ENCODE peak calls at places on chromosomes 2 and 18, in eight cellular contexts. One of them, this sample, is unnamed.

GRCh38 chr18:76466410-76466991 is 28.5 kb downstream of the ZNF516 start:
- DNase-seq in BJ: no peak
- DNase-seq in AG10803: no peak
- DNase-seq in kidney: peak
- DNase-seq in foreskin fibroblast: no peak
- DNase-seq in fibroblast of pulmonary artery: no peak
- DNase-seq in foreskin keratinocyte: no peak
- DNase-seq in HFFc6: no peak
- DNase-seq in this sample: no peak

GRCh38 chr2:68441994-68442322 is 25.1 kb downstream of the FBXO48 start:
- DNase-seq in BJ: no peak
- DNase-seq in AG10803: no peak
- DNase-seq in kidney: no peak
- DNase-seq in foreskin fibroblast: no peak
- DNase-seq in fibroblast of pulmonary artery: no peak
- DNase-seq in foreskin keratinocyte: no peak
- DNase-seq in HFFc6: no peak
- DNase-seq in this sample: no peak

GRCh38 chr18:69495841-69496533 is 95.3 kb downstream of the DOK6 start:
- DNase-seq in BJ: no peak
- DNase-seq in AG10803: no peak
- DNase-seq in kidney: peak
- DNase-seq in foreskin fibroblast: no peak
- DNase-seq in fibroblast of pulmonary artery: no peak
- DNase-seq in foreskin keratinocyte: no peak
- DNase-seq in HFFc6: no peak
- DNase-seq in this sample: no peak

GRCh38 chr2:210818473-210818872 is 262.1 kb downstream of the CPS1 start:
- DNase-seq in BJ: no peak
- DNase-seq in AG10803: no peak
- DNase-seq in kidney: no peak
- DNase-seq in foreskin fibroblast: no peak
- DNase-seq in fibroblast of pulmonary artery: no peak
- DNase-seq in foreskin keratinocyte: peak
- DNase-seq in HFFc6: no peak
- DNase-seq in this sample: no peak

GRCh38 chr18:55406374-55407045 is 181.5 kb downstream of the TCF4 start:
- DNase-seq in BJ: no peak
- DNase-seq in AG10803: no peak
- DNase-seq in kidney: no peak
- DNase-seq in foreskin fibroblast: no peak
- DNase-seq in fibroblast of pulmonary artery: no peak
- DNase-seq in foreskin keratinocyte: no peak
- DNase-seq in HFFc6: no peak
- DNase-seq in this sample: no peak

GRCh38 chr2:47403829-47404228 is 873 bp downstream of the MSH2 start:
- DNase-seq in BJ: no peak
- DNase-seq in AG10803: no peak
- DNase-seq in kidney: no peak
- DNase-seq in foreskin fibroblast: peak
- DNase-seq in fibroblast of pulmonary artery: no peak
- DNase-seq in foreskin keratinocyte: peak
- DNase-seq in HFFc6: no peak
- DNase-seq in this sample: no peak

GRCh38 chr2:145687445-145688104 is 1167.7 kb upstream of the ZEB2 start:
- DNase-seq in BJ: no peak
- DNase-seq in AG10803: no peak
- DNase-seq in kidney: no peak
- DNase-seq in foreskin fibroblast: no peak
- DNase-seq in fibroblast of pulmonary artery: peak
- DNase-seq in foreskin keratinocyte: no peak
- DNase-seq in HFFc6: no peak
- DNase-seq in this sample: no peak

GRCh38 chr2:183284606-183285005 is 160.4 kb downstream of the NUP35 start:
- DNase-seq in BJ: peak
- DNase-seq in AG10803: peak
- DNase-seq in kidney: no peak
- DNase-seq in foreskin fibroblast: peak
- DNase-seq in fibroblast of pulmonary artery: peak
- DNase-seq in foreskin keratinocyte: peak
- DNase-seq in HFFc6: peak
- DNase-seq in this sample: no peak

GRCh38 chr2:187547353-187547979 is 6.8 kb downstream of the TFPI start:
- DNase-seq in BJ: peak
- DNase-seq in AG10803: peak
- DNase-seq in kidney: no peak
- DNase-seq in foreskin fibroblast: peak
- DNase-seq in fibroblast of pulmonary artery: peak
- DNase-seq in foreskin keratinocyte: peak
- DNase-seq in HFFc6: peak
- DNase-seq in this sample: no peak

GRCh38 chr2:199659207-199659606 is 191.8 kb downstream of the FTCDNL1 start:
- DNase-seq in BJ: no peak
- DNase-seq in AG10803: peak
- DNase-seq in kidney: peak
- DNase-seq in foreskin fibroblast: peak
- DNase-seq in fibroblast of pulmonary artery: peak
- DNase-seq in foreskin keratinocyte: no peak
- DNase-seq in HFFc6: no peak
- DNase-seq in this sample: no peak

GRCh38 chr2:224819075-224819474 is 102.9 kb upstream of the CCDC195 start:
- DNase-seq in BJ: no peak
- DNase-seq in AG10803: no peak
- DNase-seq in kidney: no peak
- DNase-seq in foreskin fibroblast: no peak
- DNase-seq in fibroblast of pulmonary artery: no peak
- DNase-seq in foreskin keratinocyte: no peak
- DNase-seq in HFFc6: no peak
- DNase-seq in this sample: no peak

GRCh38 chr2:109475531-109476210 is 138.1 kb downstream of the SEPTIN10 start:
- DNase-seq in BJ: no peak
- DNase-seq in AG10803: peak
- DNase-seq in kidney: peak
- DNase-seq in foreskin fibroblast: peak
- DNase-seq in fibroblast of pulmonary artery: peak
- DNase-seq in foreskin keratinocyte: peak
- DNase-seq in HFFc6: peak
- DNase-seq in this sample: no peak

GRCh38 chr18:2715990-2716389 is 60.5 kb downstream of the SMCHD1 start:
- DNase-seq in BJ: no peak
- DNase-seq in AG10803: peak
- DNase-seq in kidney: no peak
- DNase-seq in foreskin fibroblast: peak
- DNase-seq in fibroblast of pulmonary artery: no peak
- DNase-seq in foreskin keratinocyte: no peak
- DNase-seq in HFFc6: peak
- DNase-seq in this sample: no peak

GRCh38 chr18:39350916-39351315 is 1785.3 kb upstream of the CELF4 start:
- DNase-seq in BJ: no peak
- DNase-seq in AG10803: peak
- DNase-seq in kidney: no peak
- DNase-seq in foreskin fibroblast: no peak
- DNase-seq in fibroblast of pulmonary artery: no peak
- DNase-seq in foreskin keratinocyte: no peak
- DNase-seq in HFFc6: no peak
- DNase-seq in this sample: no peak

GRCh38 chr2:170300993-170301392 is 123.0 kb downstream of the MYO3B start:
- DNase-seq in BJ: no peak
- DNase-seq in AG10803: no peak
- DNase-seq in kidney: no peak
- DNase-seq in foreskin fibroblast: no peak
- DNase-seq in fibroblast of pulmonary artery: no peak
- DNase-seq in foreskin keratinocyte: no peak
- DNase-seq in HFFc6: no peak
- DNase-seq in this sample: no peak

GRCh38 chr2:168874368-168875005 is 15.7 kb downstream of the SPC25 start:
- DNase-seq in BJ: no peak
- DNase-seq in AG10803: no peak
- DNase-seq in kidney: no peak
- DNase-seq in foreskin fibroblast: no peak
- DNase-seq in fibroblast of pulmonary artery: no peak
- DNase-seq in foreskin keratinocyte: no peak
- DNase-seq in HFFc6: no peak
- DNase-seq in this sample: no peak

GRCh38 chr2:69843993-69844392 is 14.5 kb downstream of the GMCL1 start:
- DNase-seq in BJ: no peak
- DNase-seq in AG10803: no peak
- DNase-seq in kidney: no peak
- DNase-seq in foreskin fibroblast: no peak
- DNase-seq in fibroblast of pulmonary artery: no peak
- DNase-seq in foreskin keratinocyte: no peak
- DNase-seq in HFFc6: no peak
- DNase-seq in this sample: no peak

GRCh38 chr2:164954954-164955701 is at the start of gene SLC38A11:
- DNase-seq in BJ: no peak
- DNase-seq in AG10803: peak
- DNase-seq in kidney: peak
- DNase-seq in foreskin fibroblast: no peak
- DNase-seq in fibroblast of pulmonary artery: peak
- DNase-seq in foreskin keratinocyte: no peak
- DNase-seq in HFFc6: peak
- DNase-seq in this sample: no peak
- TF ChIP-seq CTCF in BJ: peak
- TF ChIP-seq CTCF in AG10803: peak
- TF ChIP-seq CTCF in kidney: no peak
- TF ChIP-seq CTCF in foreskin fibroblast: no peak
- TF ChIP-seq CTCF in fibroblast of pulmonary artery: no peak
- TF ChIP-seq CTCF in foreskin keratinocyte: peak
- TF ChIP-seq CTCF in HFFc6: peak
- TF ChIP-seq CTCF in this sample: no peak

GRCh38 chr2:236176417-236176816 is 8.2 kb upstream of the GBX2 start:
- DNase-seq in BJ: no peak
- DNase-seq in AG10803: no peak
- DNase-seq in kidney: no peak
- DNase-seq in foreskin fibroblast: peak
- DNase-seq in fibroblast of pulmonary artery: peak
- DNase-seq in foreskin keratinocyte: no peak
- DNase-seq in HFFc6: no peak
- DNase-seq in this sample: no peak
- TF ChIP-seq CTCF in BJ: peak
- TF ChIP-seq CTCF in AG10803: peak
- TF ChIP-seq CTCF in kidney: peak
- TF ChIP-seq CTCF in foreskin fibroblast: peak
- TF ChIP-seq CTCF in fibroblast of pulmonary artery: peak
- TF ChIP-seq CTCF in foreskin keratinocyte: peak
- TF ChIP-seq CTCF in HFFc6: peak
- TF ChIP-seq CTCF in this sample: peak

DNA sequence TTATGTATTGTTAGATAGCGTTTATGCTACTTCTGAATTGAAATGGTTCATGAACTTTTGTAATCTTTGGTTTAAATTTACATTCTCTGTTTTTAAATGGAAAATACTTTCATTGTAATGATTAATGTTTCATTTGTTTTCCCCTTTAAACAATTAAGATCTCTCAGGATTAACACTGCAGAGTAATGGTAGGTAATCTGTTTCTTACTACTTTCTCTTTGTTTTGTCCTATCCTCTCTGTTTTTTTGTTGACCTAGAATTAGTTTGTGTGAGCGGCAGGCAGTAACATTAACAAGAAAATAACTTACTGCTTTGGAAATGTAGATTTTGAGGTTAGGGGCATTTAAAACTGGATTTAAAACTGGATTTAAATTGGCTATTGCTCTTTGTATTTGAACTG is 19.1 kb downstream of the SMAD4 start:
- DNase-seq in BJ: no peak
- DNase-seq in AG10803: no peak
- DNase-seq in kidney: no peak
- DNase-seq in foreskin fibroblast: no peak
- DNase-seq in fibroblast of pulmonary artery: no peak
- DNase-seq in foreskin keratinocyte: no peak
- DNase-seq in HFFc6: no peak
- DNase-seq in this sample: no peak
- TF ChIP-seq CTCF in BJ: no peak
- TF ChIP-seq CTCF in AG10803: no peak
- TF ChIP-seq CTCF in kidney: no peak
- TF ChIP-seq CTCF in foreskin fibroblast: no peak
- TF ChIP-seq CTCF in fibroblast of pulmonary artery: no peak
- TF ChIP-seq CTCF in foreskin keratinocyte: no peak
- TF ChIP-seq CTCF in HFFc6: no peak
- TF ChIP-seq CTCF in this sample: no peak

DNA sequence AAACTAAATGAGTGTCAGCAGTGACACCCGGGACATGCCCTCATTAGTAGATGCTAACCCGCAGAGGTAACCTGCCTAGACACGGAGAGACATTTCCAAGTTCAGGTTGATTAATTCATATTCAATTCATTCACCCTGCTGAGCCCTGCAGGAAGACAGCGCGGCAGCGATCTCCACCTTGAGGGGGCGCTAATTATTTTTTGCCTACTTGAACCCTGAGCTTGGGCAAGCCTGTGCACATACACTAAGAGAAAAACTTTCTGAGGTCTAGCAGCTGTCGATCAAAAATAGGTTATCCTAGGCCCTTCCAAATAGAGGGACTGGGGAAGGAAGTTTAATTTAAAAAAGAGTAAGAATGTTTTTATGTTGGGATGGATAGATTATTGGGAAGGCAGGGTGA is 1.3 kb upstream of the LYPD6 start:
- DNase-seq in BJ: no peak
- DNase-seq in AG10803: no peak
- DNase-seq in kidney: no peak
- DNase-seq in foreskin fibroblast: no peak
- DNase-seq in fibroblast of pulmonary artery: no peak
- DNase-seq in foreskin keratinocyte: peak
- DNase-seq in HFFc6: no peak
- DNase-seq in this sample: no peak
- TF ChIP-seq CTCF in BJ: peak
- TF ChIP-seq CTCF in AG10803: peak
- TF ChIP-seq CTCF in kidney: no peak
- TF ChIP-seq CTCF in foreskin fibroblast: peak
- TF ChIP-seq CTCF in fibroblast of pulmonary artery: peak
- TF ChIP-seq CTCF in foreskin keratinocyte: peak
- TF ChIP-seq CTCF in HFFc6: peak
- TF ChIP-seq CTCF in this sample: no peak